ENCODE peak calls at places on chromosomes 6 and 20, in four cellular contexts. E is keratinocyte, F is NCI-H1436, O is GM12865. Z is an unnamed sample.

GRCh38 chr6:113586966-113587699 is 270.0 kb upstream of the MARCKS start:
- DNase-seq in E (no peak), F (peak; percentile 72), O (no peak), Z (no peak)

GRCh38 chr6:6749791-6750434 is 161.4 kb downstream of the LY86 start:
- DNase-seq in E (no peak), F (no peak), O (no peak), Z (no peak)

GRCh38 chr6:18091382-18091781 is 31.1 kb downstream of the NHLRC1 start:
- DNase-seq in E (no peak), F (no peak), O (no peak), Z (no peak)

GRCh38 chr6:45175272-45175671 is 152.9 kb upstream of the RUNX2 start:
- DNase-seq in E (no peak), F (no peak), O (no peak), Z (no peak)

GRCh38 chr6:167113935-167114910 is 8.7 kb upstream of the CCR6 start:
- DNase-seq in E (no peak), F (no peak), O (peak; percentile 93), Z (peak; percentile 91)

GRCh38 chr6:18122128-18123093 is at the start of gene NHLRC1:
- DNase-seq in E (peak; percentile 42), F (no peak), O (peak; percentile 92), Z (peak; percentile 82)

GRCh38 chr6:134049586-134049985 is 2.8 kb downstream of the SLC2A12 start:
- DNase-seq in E (no peak), F (no peak), O (no peak), Z (no peak)

GRCh38 chr6:73309784-73310502 is 44.1 kb downstream of the DPPA5 start:
- DNase-seq in E (no peak), F (peak; percentile 49), O (peak; percentile 83), Z (peak; percentile 89)

GRCh38 chr6:75196051-75196743 is 9.7 kb downstream of the COL12A1 start:
- DNase-seq in E (peak; percentile 74), F (no peak), O (no peak), Z (no peak)

GRCh38 chr6:170114187-170114945 is 176.5 kb downstream of the DLL1 start:
- DNase-seq in E (no peak), F (no peak), O (no peak), Z (no peak)

GRCh38 chr6:148500402-148500801 is 157.8 kb downstream of the SASH1 start:
- DNase-seq in E (no peak), F (no peak), O (no peak), Z (no peak)

GRCh38 chr6:13711384-13711725 is 280 bp downstream of the RANBP9 start:
- DNase-seq in E (no peak), F (peak; percentile 58), O (peak; percentile 89), Z (no peak)

GRCh38 chr6:121816361-121816760 is 380.9 kb downstream of the GJA1 start:
- DNase-seq in E (no peak), F (no peak), O (no peak), Z (no peak)

GRCh38 chr6:3687847-3688246 is 63.7 kb downstream of the PXDC1 start:
- DNase-seq in E (no peak), F (no peak), O (peak; percentile 12), Z (no peak)

GRCh38 chr6:21753571-21754108 is 160.1 kb downstream of the SOX4 start:
- DNase-seq in E (no peak), F (no peak), O (no peak), Z (no peak)

GRCh38 chr20:37298190-37298939 is 8.9 kb downstream of the MANBAL start:
- DNase-seq in E (no peak), F (no peak), O (peak; percentile 62), Z (no peak)

GRCh38 chr20:44068780-44069191 is 118.2 kb downstream of the JPH2 start:
- DNase-seq in E (no peak), F (no peak), O (no peak), Z (peak; percentile 25)

GRCh38 chr6:87514831-87515230 is 42.1 kb downstream of the SLC35A1 start:
- DNase-seq in E (no peak), F (no peak), O (no peak), Z (no peak)

GRCh38 chr6:56938634-56939294 is 16.1 kb upstream of the BEND6 start:
- DNase-seq in E (peak; percentile 98), F (no peak), O (no peak), Z (no peak)

GRCh38 chr6:118618676-118619377 is 32.6 kb downstream of the CEP85L start:
- DNase-seq in E (no peak), F (no peak), O (peak; percentile 66), Z (peak; percentile 49)

GRCh38 chr6:32659856-32660595 is 6.4 kb downstream of the HLA-DQB1 start:
- DNase-seq in E (no peak), F (no peak), O (peak; percentile 63), Z (peak; percentile 20)